ENCODE peak calls at places on chromosomes 16 and 17, in seven cellular contexts. Z is H9, T is IMR-90, W is mesenchymal stem cell, B is neuronal stem cell, U is trophoblast cell, X is H1. J is an unnamed sample.

GRCh38 chr17:42429726-42430464 is 6.8 kb upstream of the CAVIN1 start:
- DNase-seq in W (no peak), U (no peak), Z (no peak), X (no peak), B (no peak), T (no peak), J (no peak)

GRCh38 chr17:81392909-81393654 is 2.2 kb upstream of the BAHCC1 start:
- DNase-seq in B (no peak), T (no peak), Z (no peak), X (peak; percentile 77), W (no peak), U (no peak), J (peak; percentile 54)

GRCh38 chr16:21116148-21116693 is 34.4 kb downstream of the DNAH3 start:
- DNase-seq in X (no peak), W (no peak), U (no peak), Z (peak; percentile 47), B (no peak), T (no peak), J (peak; percentile 32)

GRCh38 chr16:69131167-69131748 is 1.1 kb downstream of the CHTF8 start:
- DNase-seq in U (no peak), Z (peak; percentile 46), W (peak; percentile 38), B (peak; percentile 21), T (peak; percentile 24), X (no peak), J (peak; percentile 77)

GRCh38 chr17:80518392-80518791 is 26.2 kb upstream of the RPTOR start:
- DNase-seq in T (no peak), B (no peak), X (no peak), U (no peak), W (no peak), Z (no peak), J (no peak)

GRCh38 chr17:50210249-50211225 is 9.1 kb upstream of the COL1A1 start:
- DNase-seq in W (peak; percentile 100), Z (peak; percentile 94), U (no peak), T (peak; percentile 99), B (no peak), X (peak; percentile 67), J (peak; percentile 96)

GRCh38 chr17:14301279-14301760 is 439 bp downstream of the HS3ST3B1 start:
- DNase-seq in U (no peak), B (no peak), W (no peak), X (no peak), T (no peak), Z (no peak), J (no peak)

GRCh38 chr17:63837962-63838585 is 4.4 kb downstream of the SMARCD2 start:
- DNase-seq in Z (no peak), T (no peak), X (no peak), B (no peak), W (no peak), U (no peak), J (no peak)

GRCh38 chr16:27214084-27214961 is 11.0 kb downstream of the KDM8 start:
- DNase-seq in U (no peak), W (no peak), X (no peak), B (no peak), Z (no peak), T (no peak), J (no peak)

GRCh38 chr17:40038882-40039513 is 15.2 kb downstream of the MED24 start:
- DNase-seq in X (peak; percentile 64), B (no peak), U (no peak), W (peak; percentile 91), Z (peak; percentile 74), T (peak; percentile 87), J (peak; percentile 79)

GRCh38 chr17:81566461-81567126 is 14.4 kb upstream of the FAAP100 start:
- DNase-seq in W (peak; percentile 97), T (peak; percentile 93), B (no peak), Z (no peak), X (no peak), U (peak; percentile 62), J (no peak)

GRCh38 chr16:66898207-66898606 is 17.9 kb downstream of the PDP2 start:
- DNase-seq in X (no peak), T (peak; percentile 77), U (no peak), B (no peak), Z (no peak), W (peak; percentile 62), J (no peak)

GRCh38 chr17:62627219-62627903 is at the start of gene MRC2:
- DNase-seq in W (peak; percentile 92), U (peak; percentile 84), T (peak; percentile 82), X (peak; percentile 86), Z (peak; percentile 82), B (peak; percentile 56), J (peak; percentile 93)

DNA sequence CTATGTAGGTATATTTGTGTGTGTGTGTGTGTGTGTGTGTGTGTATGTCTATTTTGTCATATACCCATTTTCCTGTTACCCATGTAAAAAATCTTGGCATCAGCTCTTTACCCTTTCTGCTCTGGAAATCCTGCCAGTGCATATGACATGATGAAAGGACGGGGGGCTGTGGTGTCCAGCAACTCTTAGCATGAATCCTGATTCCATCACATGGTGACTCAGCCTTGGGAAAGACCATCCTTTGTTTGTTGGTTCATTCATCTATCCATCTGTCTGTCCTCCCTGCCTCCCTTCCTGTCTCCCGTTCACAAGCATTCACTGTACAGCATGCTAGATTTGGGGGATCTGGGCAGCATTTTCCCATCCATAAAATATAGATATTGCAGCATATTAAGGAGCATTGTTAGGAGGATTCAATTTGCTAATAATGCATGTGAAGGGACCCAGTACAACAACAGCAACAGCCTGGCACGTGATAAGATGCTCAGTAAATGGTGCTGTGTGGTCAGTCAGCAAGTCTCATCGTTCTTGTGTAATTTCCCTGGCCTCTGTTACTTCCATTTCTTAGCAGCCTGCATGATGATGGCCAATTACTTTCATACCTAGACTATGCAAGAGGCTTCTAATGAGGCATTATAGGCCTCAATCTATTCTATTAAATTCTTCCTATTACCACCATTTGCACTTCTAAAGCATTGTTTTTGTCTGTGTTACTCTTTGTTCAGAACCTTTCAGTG is 191.0 kb downstream of the PRKCA start:
- DNase-seq in X (no peak), T (peak; percentile 74), U (no peak), B (no peak), W (peak; percentile 88), Z (no peak), J (no peak)
- H4K8ac ChIP-seq in X (no peak overlapping the region), T (peak overlapping the region; percentile 79), U (no peak overlapping the region), B (no peak overlapping the region), W (no peak overlapping the region), Z (no peak overlapping the region), J (no peak overlapping the region)

DNA sequence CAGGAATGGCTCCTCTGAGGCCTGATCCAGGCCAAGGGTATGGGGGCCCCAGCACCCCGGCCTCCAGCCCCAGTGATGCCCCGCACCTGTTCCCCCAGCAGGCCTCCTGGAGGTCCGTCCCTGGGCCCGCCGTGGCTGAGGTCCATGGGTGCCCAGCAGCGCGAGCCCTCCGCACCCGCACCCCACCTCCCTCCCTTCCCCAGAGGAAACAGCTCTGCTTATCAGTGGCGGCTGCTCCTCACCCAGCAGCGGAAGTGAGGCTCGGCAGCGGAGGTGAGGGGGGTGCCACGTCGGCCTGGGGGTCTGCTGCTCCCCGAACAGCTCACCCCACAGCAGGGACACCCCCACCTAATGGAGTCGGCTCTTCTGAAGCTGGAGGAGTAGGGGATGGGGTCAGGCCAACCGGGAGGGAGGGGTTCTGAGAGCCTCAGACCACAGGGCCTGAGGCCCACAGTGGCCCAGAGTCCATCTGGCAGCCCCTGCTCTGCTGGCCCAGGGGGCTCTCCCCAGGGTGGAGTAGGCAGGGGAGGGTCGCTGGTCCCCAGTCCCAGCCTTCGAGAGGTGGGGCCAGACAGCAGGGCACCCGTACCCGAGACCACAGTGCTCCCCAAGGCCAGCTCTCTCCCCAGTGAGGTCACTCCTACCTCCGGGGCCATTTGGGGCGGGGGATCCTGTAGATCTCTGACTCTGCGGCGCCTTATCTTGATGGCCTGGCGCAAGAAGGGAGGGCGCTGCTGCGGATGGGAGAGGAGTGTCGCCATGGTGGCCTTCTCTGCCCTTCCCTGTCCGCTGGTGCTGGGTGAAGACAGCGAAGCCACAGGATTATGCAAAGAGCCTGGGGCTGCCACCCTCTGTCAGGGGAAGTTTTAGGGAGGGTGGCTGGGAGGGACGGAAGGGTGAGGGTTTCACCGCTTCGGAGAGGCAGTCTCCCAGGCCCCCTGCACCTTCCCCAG is at the start of gene UNC13D:
- DNase-seq in Z (peak; percentile 60), X (no peak), W (no peak), B (no peak), T (no peak), U (peak; percentile 82), J (no peak)
- H3K9ac ChIP-seq in Z (no peak within 1 kb of the TSS), X (no peak within 1 kb of the TSS), W (peak within 1 kb of the TSS; percentile 6), B (peak within 1 kb of the TSS; percentile 70), T (no peak within 1 kb of the TSS), U (no peak within 1 kb of the TSS), J (peak within 1 kb of the TSS; percentile 41)

GRCh38 chr16:89485701-89486246 is 4.6 kb downstream of the ANKRD11 start:
- DNase-seq in X (no peak), B (no peak), Z (no peak), W (no peak), U (no peak), T (no peak), J (no peak)

GRCh38 chr16:89482824-89483220 is 7.5 kb downstream of the ANKRD11 start:
- DNase-seq in T (no peak), X (no peak), U (no peak), B (no peak), W (no peak), Z (no peak), J (no peak)

GRCh38 chr16:89484923-89485679 is 5.3 kb downstream of the ANKRD11 start:
- DNase-seq in B (no peak), Z (no peak), T (no peak), W (peak; percentile 35), U (no peak), X (no peak), J (no peak)

GRCh38 chr16:89482087-89482823 is 8.1 kb downstream of the ANKRD11 start:
- DNase-seq in U (no peak), T (no peak), Z (no peak), X (no peak), B (no peak), W (no peak), J (no peak)

DNA sequence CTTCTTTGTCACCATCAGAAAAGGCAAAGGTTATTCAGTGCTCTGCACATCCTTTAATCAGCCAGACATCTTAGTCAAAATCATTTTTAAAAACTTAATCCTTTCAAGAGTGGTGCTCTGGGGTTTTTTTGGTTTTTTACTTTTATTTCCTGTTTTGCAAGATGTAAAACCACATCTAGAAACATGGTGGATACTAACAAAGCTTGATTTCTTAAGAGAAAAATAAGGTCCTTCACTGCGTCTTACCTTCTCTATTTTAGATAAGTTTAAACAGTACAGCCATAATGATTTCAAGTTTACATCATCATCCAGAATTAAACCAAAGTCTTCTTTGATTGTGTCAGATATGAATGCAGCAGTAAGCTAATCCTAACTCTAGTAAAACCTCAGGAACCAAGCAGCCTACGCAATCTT is 6.3 kb downstream of the ANKRD11 start:
- DNase-seq in W (no peak), X (no peak), T (no peak), Z (no peak), U (no peak), B (no peak), J (no peak)
- H4K8ac ChIP-seq in W (no peak overlapping the region), X (no peak overlapping the region), T (no peak overlapping the region), Z (no peak overlapping the region), U (no peak overlapping the region), B (no peak overlapping the region), J (no peak overlapping the region)

DNA sequence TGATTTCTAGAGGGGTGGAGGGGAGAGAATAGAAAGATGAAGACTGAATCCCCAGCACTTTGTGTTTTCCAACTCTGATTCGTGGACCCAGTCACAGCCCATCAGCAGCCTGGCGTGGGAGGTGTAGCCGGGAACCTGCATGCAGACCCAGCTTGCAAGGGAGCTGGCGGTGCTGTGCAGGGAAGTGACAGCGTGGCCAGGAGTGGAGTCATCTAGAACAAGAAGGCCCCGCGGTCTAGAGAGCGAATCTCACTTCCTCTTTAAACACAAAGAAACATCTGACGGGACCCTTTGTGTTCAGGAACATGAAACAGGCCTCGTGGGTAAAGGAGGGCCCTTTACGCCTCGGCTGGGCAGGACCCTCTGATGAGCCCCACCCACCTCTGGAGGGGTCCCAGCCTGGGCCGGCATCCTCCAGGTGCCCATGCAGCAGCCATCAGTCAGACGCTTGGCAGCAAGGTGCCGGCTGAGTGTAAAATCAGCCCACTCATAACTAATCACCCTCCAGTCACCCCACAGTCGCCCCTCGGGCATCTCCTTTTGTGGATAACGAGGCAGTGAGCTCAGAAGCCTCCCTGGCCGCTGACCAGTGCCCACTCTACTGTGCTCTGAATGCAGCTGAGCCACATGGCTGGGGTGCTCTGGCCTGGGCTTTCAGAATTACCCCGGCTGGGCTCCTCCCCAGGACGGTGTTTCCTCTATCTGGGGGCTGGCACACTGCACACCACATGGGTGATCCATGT is 4.4 kb downstream of the SNAI3 start:
- DNase-seq in W (no peak), U (no peak), X (no peak), T (peak; percentile 15), B (no peak), Z (no peak), J (no peak)
- H3K9ac ChIP-seq in W (no peak overlapping the region), U (no peak overlapping the region), X (no peak overlapping the region), T (no peak overlapping the region), B (peak overlapping the region; percentile 44), Z (no peak overlapping the region), J (no peak overlapping the region)